ENCODE peak calls at places on chromosomes 3 and 15, in seven cellular contexts. H is DMS 273 treated with DMSO at 0.1 percent for 48 hours; J is stimulated activated CD4-positive, alpha-beta T cell treated with anti-CD3 and anti-CD28 coated beads, Interleukin-12 subunit alpha, Interleukin-12 subunit beta, amount 100 ng/mL, for 4 hours; C is mucosa of gallbladder; A is CD4-positive, alpha-beta T cell; M is AG08395; Q is activated T-cell treated with anti-CD3 and anti-CD28 coated beads, Interleukin-2, amount 50 U/mL, for 24 hours. E is an unnamed sample.

GRCh38 chr15:85960381-85960780 is 119.3 kb upstream of the AGBL1 start:
- DNase-seq in A (no peak), C (no peak), M (no peak), J (no peak), H (no peak), Q (no peak), E (no peak)

GRCh38 chr3:169454823-169455222 is 208.7 kb downstream of the MECOM start:
- DNase-seq in J (no peak), A (no peak), C (no peak), H (no peak), Q (no peak), M (no peak), E (no peak)

GRCh38 chr3:13894096-13894811 is 14.4 kb upstream of the WNT7A start:
- DNase-seq in C (no peak), A (no peak), J (no peak), M (no peak), H (no peak), Q (peak; percentile 22), E (no peak)

GRCh38 chr3:88954853-88955252 is 152.6 kb upstream of the EPHA3 start:
- DNase-seq in C (no peak), M (no peak), A (no peak), H (no peak), Q (no peak), J (no peak), E (no peak)

GRCh38 chr3:153572165-153572564 is 410.1 kb downstream of the RAP2B start:
- DNase-seq in M (no peak), Q (no peak), C (no peak), J (no peak), H (no peak), A (no peak), E (no peak)

GRCh38 chr3:33074217-33075067 is 22.5 kb downstream of the GLB1 start:
- DNase-seq in M (peak; percentile 85), Q (peak; percentile 74), A (peak; percentile 59), H (no peak), C (peak; percentile 61), J (peak; percentile 67), E (peak; percentile 63)

GRCh38 chr15:100373942-100374341 is 32.2 kb upstream of the ADAMTS17 start:
- DNase-seq in M (no peak), H (no peak), C (no peak), J (no peak), Q (no peak), A (no peak), E (no peak)

GRCh38 chr15:41816788-41817187 is 11.1 kb upstream of the JMJD7 start:
- DNase-seq in H (no peak), M (no peak), J (no peak), A (no peak), C (no peak), Q (no peak), E (no peak)

GRCh38 chr15:80609111-80609510 is 86.0 kb upstream of the ABHD17C start:
- DNase-seq in M (no peak), J (no peak), A (no peak), Q (no peak), H (no peak), C (no peak), E (no peak)

GRCh38 chr3:17032407-17033034 is 147.8 kb downstream of the PLCL2 start:
- DNase-seq in H (no peak), M (peak; percentile 49), J (no peak), C (no peak), A (no peak), Q (no peak), E (no peak)

GRCh38 chr3:103851793-103852192 is 1417.0 kb downstream of the ZPLD1 start:
- DNase-seq in A (no peak), Q (no peak), C (no peak), H (no peak), J (no peak), M (no peak), E (no peak)

GRCh38 chr3:57060089-57060829 is at the start of gene SPATA12:
- DNase-seq in J (no peak), M (peak; percentile 97), H (no peak), C (peak; percentile 91), Q (no peak), A (no peak), E (peak; percentile 56)